ENCODE peak calls at places on chromosomes 13 and 19, in ten cellular contexts. S is mesendoderm, J is astrocyte of the spinal cord, L is right cardiac atrium, H is left colon, M is iPS-NIHi11, D is D341Med, W is left kidney, K is mammary epithelial cell, X is breast epithelium. E is an unnamed sample.

GRCh38 chr13:111531505-111531904 is 211.1 kb downstream of the TEX29 start:
- DNase-seq in W (peak), H (no peak), K (no peak), D (no peak), X (no peak), J (no peak), S (no peak), L (no peak), M (no peak), E (no peak)

GRCh38 chr19:38905186-38905539 is 5.4 kb downstream of the NFKBIB start:
- DNase-seq in M (no peak), L (no peak), D (no peak), X (no peak), J (no peak), H (no peak), S (no peak), W (no peak), K (no peak), E (no peak)

GRCh38 chr13:40087021-40088002 is 431.9 kb downstream of the COG6 start:
- DNase-seq in L (no peak), K (peak), H (no peak), X (no peak), D (no peak), S (no peak), M (peak), W (peak), J (no peak), E (no peak)

GRCh38 chr13:110128546-110128945 is 178.4 kb downstream of the COL4A1 start:
- DNase-seq in X (no peak), W (no peak), K (no peak), J (peak), M (no peak), L (no peak), H (no peak), S (no peak), D (no peak), E (no peak)

GRCh38 chr13:112074139-112074710 is 7.3 kb downstream of the SOX1 start:
- DNase-seq in M (no peak), L (no peak), H (no peak), S (no peak), D (no peak), W (no peak), J (no peak), K (no peak), X (no peak), E (no peak)

GRCh38 chr13:48275507-48275906 is 28.0 kb upstream of the RB1 start:
- DNase-seq in D (no peak), J (no peak), X (no peak), L (no peak), W (no peak), M (no peak), H (no peak), K (no peak), S (no peak), E (no peak)

GRCh38 chr13:114079601-114080536 is 52.6 kb downstream of the RASA3 start:
- DNase-seq in J (no peak), W (no peak), S (no peak), D (no peak), L (no peak), K (no peak), H (peak), X (peak), M (no peak), E (peak)

GRCh38 chr13:74288361-74288911 is 154.2 kb upstream of the KLF12 start:
- DNase-seq in J (peak), L (peak), S (peak), D (no peak), H (peak), K (peak), W (peak), X (no peak), M (peak), E (peak)

GRCh38 chr13:21822029-21822428 is 151.2 kb downstream of the FGF9 start:
- DNase-seq in M (no peak), H (no peak), X (no peak), S (no peak), W (no peak), K (no peak), L (no peak), D (no peak), J (no peak), E (no peak)

GRCh38 chr19:49106648-49107135 is 7.5 kb upstream of the LIN7B start:
- DNase-seq in D (peak), M (peak), K (peak), H (peak), L (no peak), W (peak), S (peak), X (no peak), J (peak), E (peak)

GRCh38 chr13:73079359-73079758 is 20.6 kb downstream of the KLF5 start:
- DNase-seq in D (no peak), L (no peak), J (no peak), K (no peak), W (no peak), M (no peak), S (no peak), H (no peak), X (no peak), E (no peak)

GRCh38 chr13:114115191-114115671 is 17.2 kb downstream of the RASA3 start:
- DNase-seq in J (peak), W (peak), H (peak), K (peak), D (no peak), M (no peak), S (no peak), L (peak), X (peak), E (peak)

GRCh38 chr19:3176715-3177501 is 1.7 kb upstream of the S1PR4 start:
- DNase-seq in W (no peak), K (peak), L (no peak), J (peak), D (no peak), M (peak), H (no peak), S (peak), X (no peak), E (no peak)

GRCh38 chr13:100490692-100491091 is 97.9 kb downstream of the GGACT start:
- DNase-seq in D (no peak), W (peak), H (no peak), L (no peak), M (peak), K (no peak), X (no peak), J (peak), S (peak), E (no peak)

GRCh38 chr19:18339703-18340102 is 695 bp upstream of the PGPEP1 start:
- DNase-seq in W (peak), K (no peak), X (no peak), D (no peak), M (peak), H (no peak), S (peak), J (no peak), L (no peak), E (no peak)

GRCh38 chr13:100209857-100210580 is 121.1 kb downstream of the PCCA start:
- DNase-seq in X (no peak), K (peak), S (no peak), W (no peak), J (peak), H (no peak), L (no peak), D (no peak), M (no peak), E (no peak)

GRCh38 chr19:3175761-3176714 is 2.5 kb upstream of the S1PR4 start:
- DNase-seq in K (peak), X (no peak), H (peak), L (no peak), J (peak), D (no peak), M (no peak), S (no peak), W (no peak), E (no peak)

GRCh38 chr19:13398780-13399726 is 107.2 kb downstream of the CACNA1A start:
- DNase-seq in K (peak), L (peak), D (no peak), J (peak), S (no peak), X (no peak), H (no peak), W (no peak), M (no peak), E (peak)

GRCh38 chr19:54452626-54453025 is 3.6 kb downstream of the LENG8 start:
- DNase-seq in K (no peak), W (no peak), M (no peak), H (no peak), S (no peak), D (no peak), X (no peak), L (no peak), J (no peak), E (no peak)

GRCh38 chr19:28829762-28830161 is 383.2 kb downstream of the UQCRFS1 start:
- DNase-seq in H (no peak), X (no peak), S (no peak), D (no peak), J (no peak), W (no peak), M (no peak), K (no peak), L (no peak), E (no peak)

GRCh38 chr19:8322638-8322997 is 1.3 kb downstream of the RPS28 start:
- DNase-seq in H (no peak), D (no peak), J (no peak), S (no peak), X (no peak), L (no peak), W (no peak), K (no peak), M (no peak), E (no peak)

E was measured in heart left ventricle.